ENCODE peak calls at places on chromosomes 3 and 15, in six cellular contexts. V is GM12878, G is ovary, R is suprapubic skin, P is HepG2, U is tibial nerve. J is an unnamed sample. For H3K4me1, the result is how much of the 10 kb centered on the place peaks cover.

GRCh38 chr3:139353920-139354556 is 10.2 kb downstream of the MRPS22 start:
- DNase-seq in V (no peak), G (no peak), R (no peak), P (peak), U (no peak), J (no peak)

GRCh38 chr3:63193647-63194046 is 84.5 kb upstream of the SYNPR start:
- DNase-seq in V (no peak), G (no peak), R (no peak), P (peak), U (no peak), J (no peak)

GRCh38 chr3:50264389-50264963 is 4.5 kb upstream of the SEMA3B start:
- DNase-seq in V (no peak), G (peak), R (peak), P (peak), U (peak), J (peak)

GRCh38 chr15:75673426-75674247 is 25.9 kb downstream of the SNX33 start:
- DNase-seq in V (no peak), G (peak), R (no peak), P (no peak), U (peak), J (peak)

GRCh38 chr3:56321892-56322291 is 146.4 kb downstream of the ERC2 start:
- DNase-seq in V (no peak), G (no peak), R (no peak), P (no peak), U (no peak), J (no peak)

GRCh38 chr15:85379403-85380131 is 836 bp upstream of the AKAP13 start:
- DNase-seq in V (no peak), G (no peak), R (no peak), P (no peak), U (no peak), J (peak)

GRCh38 chr3:134359121-134360010 is 14.9 kb downstream of the AMOTL2 start:
- DNase-seq in V (no peak), G (no peak), R (peak), P (no peak), U (no peak), J (no peak)

GRCh38 chr3:137792633-137793271 is 28.6 kb downstream of the SOX14 start:
- DNase-seq in V (no peak), G (peak), R (no peak), P (peak), U (no peak), J (no peak)

GRCh38 chr15:70323111-70323851 is 225.6 kb upstream of the TLE3 start:
- DNase-seq in V (no peak), G (peak), R (peak), P (no peak), U (peak), J (peak)

GRCh38 chr3:20573175-20573574 is 387.2 kb upstream of the SGO1 start:
- DNase-seq in V (no peak), G (no peak), R (no peak), P (no peak), U (no peak), J (no peak)

GRCh38 chr3:129665024-129665768 is 58.7 kb upstream of the PLXND1 start:
- DNase-seq in V (no peak), G (no peak), R (no peak), P (peak), U (no peak), J (no peak)

GRCh38 chr3:143585720-143586456 is 262.4 kb downstream of the SLC9A9 start:
- DNase-seq in V (peak), G (no peak), R (no peak), P (no peak), U (no peak), J (no peak)

GRCh38 chr15:38593523-38593922 is 28.9 kb upstream of the RASGRP1 start:
- DNase-seq in V (no peak), G (no peak), R (no peak), P (no peak), U (no peak), J (no peak)

GRCh38 chr3:11770477-11771381 is 76.0 kb downstream of the TAMM41 start:
- DNase-seq in V (peak), G (peak), R (peak), P (peak), U (peak), J (peak)

GRCh38 chr15:83698294-83698693 is 44.4 kb downstream of the ADAMTSL3 start:
- DNase-seq in V (no peak), G (no peak), R (no peak), P (no peak), U (no peak), J (peak)

GRCh38 chr15:75809986-75810750 is 33.1 kb upstream of the UBE2Q2 start:
- DNase-seq in V (no peak), G (no peak), R (no peak), P (peak), U (no peak), J (peak)

GRCh38 chr3:18807593-18807992 is 340.7 kb upstream of the KCNH8 start:
- DNase-seq in V (no peak), G (no peak), R (no peak), P (no peak), U (no peak), J (no peak)

GRCh38 chr3:9862391-9863235 is 17.4 kb downstream of the CIDEC start:
- DNase-seq in V (no peak), G (peak), R (peak), P (peak), U (peak), J (peak)

GRCh38 chr15:64137226-64137833 is 14.2 kb upstream of the SNX22 start:
- DNase-seq in V (no peak), G (no peak), R (no peak), P (no peak), U (no peak), J (no peak)

GRCh38 chr3:100970537-100970936 is 22.7 kb downstream of the ABI3BP start:
- DNase-seq in V (no peak), G (no peak), R (no peak), P (no peak), U (no peak), J (no peak)

GRCh38 chr3:128330301-128330845 is 136.3 kb downstream of the DNAJB8 start:
- DNase-seq in V (no peak), G (no peak), R (no peak), P (no peak), U (no peak), J (no peak)

GRCh38 chr3:61956236-61956635 is 394.9 kb downstream of the PTPRG start:
- DNase-seq in V (no peak), G (no peak), R (no peak), P (no peak), U (no peak), J (no peak)

GRCh38 chr3:102114264-102114979 is 265.1 kb downstream of the NFKBIZ start:
- DNase-seq in V (no peak), G (no peak), R (no peak), P (no peak), U (no peak), J (no peak)

GRCh38 chr15:68725736-68726135 is 95.0 kb downstream of the ANP32A start:
- DNase-seq in V (no peak), G (peak), R (no peak), P (no peak), U (no peak), J (peak)

GRCh38 chr3:8767667-8768363 is 1.6 kb downstream of the OXTR start:
- DNase-seq in V (no peak), G (no peak), R (no peak), P (peak), U (no peak), J (peak)

GRCh38 chr3:130725746-130726145 is 20.9 kb downstream of the PIK3R4 start:
- DNase-seq in V (no peak), G (no peak), R (no peak), P (no peak), U (no peak), J (no peak)

GRCh38 chr3:15268033-15268631 is 62.1 kb downstream of the CAPN7 start:
- DNase-seq in V (no peak), G (peak), R (peak), P (peak), U (peak), J (peak)

GRCh38 chr3:65376426-65376825 is 662.3 kb downstream of the MAGI1 start:
- DNase-seq in V (no peak), G (no peak), R (no peak), P (no peak), U (no peak), J (no peak)

GRCh38 chr3:170162052-170162451 is 19.5 kb downstream of the PHC3 start:
- DNase-seq in V (no peak), G (no peak), R (no peak), P (no peak), U (no peak), J (no peak)

GRCh38 chr3:170159933-170160332 is 21.6 kb downstream of the PHC3 start:
- DNase-seq in V (no peak), G (no peak), R (no peak), P (no peak), U (no peak), J (no peak)

GRCh38 chr3:170164720-170165119 is 16.8 kb downstream of the PHC3 start:
- DNase-seq in V (no peak), G (no peak), R (no peak), P (no peak), U (no peak), J (peak)

GRCh38 chr3:170163956-170164645 is 17.4 kb downstream of the PHC3 start:
- DNase-seq in V (no peak), G (no peak), R (no peak), P (no peak), U (no peak), J (no peak)

DNA sequence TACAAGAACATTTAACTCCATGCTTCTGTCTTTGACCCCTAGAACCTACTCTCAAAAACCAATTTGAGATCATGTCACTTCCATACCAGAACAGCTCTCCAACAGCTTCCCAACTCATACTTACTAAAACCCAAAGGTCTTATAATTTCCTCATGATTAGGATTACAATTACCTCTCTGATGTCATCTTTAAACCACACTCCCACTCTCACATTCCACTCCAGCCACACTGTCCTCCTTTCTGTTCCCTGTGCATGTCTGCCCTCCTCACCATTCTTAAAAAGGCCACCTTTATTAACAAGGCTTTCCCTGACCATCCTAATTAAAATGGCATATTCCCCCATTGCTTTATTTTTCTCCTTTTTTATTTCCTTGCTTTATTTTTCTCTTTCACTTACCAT is 18.9 kb downstream of the PHC3 start:
- DNase-seq in V (no peak), G (no peak), R (no peak), P (no peak), U (no peak), J (no peak)
- H3K4me1 ChIP-seq in V (under half), G (under half), R (under half), P (under half), U (under half), J (under half)

DNA sequence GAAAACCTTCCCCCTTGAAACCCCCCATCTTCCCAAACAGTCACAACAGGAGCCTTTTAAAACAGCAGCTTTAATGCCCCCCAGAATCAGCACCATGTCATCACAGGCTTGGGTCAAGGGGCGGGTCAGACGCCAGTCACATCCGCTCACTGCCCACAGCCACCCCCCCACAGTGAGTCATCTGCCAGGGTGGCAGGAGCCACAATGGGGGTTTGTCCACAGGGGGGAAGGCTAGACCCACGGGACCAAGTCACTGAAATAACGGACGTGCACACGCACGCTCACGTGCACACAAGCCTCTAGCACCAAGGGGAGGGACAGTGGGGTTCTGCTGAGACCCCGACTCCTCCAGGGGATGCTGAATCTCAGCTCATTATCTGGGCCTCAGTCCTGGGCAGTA is 441 bp upstream of the UCN2 start:
- DNase-seq in V (no peak), G (no peak), R (no peak), P (peak), U (peak), J (peak)
- TF ChIP-seq CTCF in V (no peak), G (no peak), R (no peak), P (peak), U (no peak), J (no peak)

GRCh38 chr3:49119439-49119838 is 1.2 kb downstream of the USP19 start:
- DNase-seq in V (no peak), G (no peak), R (no peak), P (no peak), U (no peak), J (no peak)

GRCh38 chr3:49121244-49121671 is 635 bp upstream of the USP19 start:
- DNase-seq in V (no peak), G (no peak), R (no peak), P (no peak), U (no peak), J (no peak)

GRCh38 chr3:49122022-49122421 is 1.4 kb upstream of the USP19 start:
- DNase-seq in V (no peak), G (no peak), R (no peak), P (no peak), U (no peak), J (no peak)

GRCh38 chr3:49120096-49120437 is 556 bp downstream of the USP19 start:
- DNase-seq in V (no peak), G (no peak), R (no peak), P (no peak), U (no peak), J (no peak)

DNA sequence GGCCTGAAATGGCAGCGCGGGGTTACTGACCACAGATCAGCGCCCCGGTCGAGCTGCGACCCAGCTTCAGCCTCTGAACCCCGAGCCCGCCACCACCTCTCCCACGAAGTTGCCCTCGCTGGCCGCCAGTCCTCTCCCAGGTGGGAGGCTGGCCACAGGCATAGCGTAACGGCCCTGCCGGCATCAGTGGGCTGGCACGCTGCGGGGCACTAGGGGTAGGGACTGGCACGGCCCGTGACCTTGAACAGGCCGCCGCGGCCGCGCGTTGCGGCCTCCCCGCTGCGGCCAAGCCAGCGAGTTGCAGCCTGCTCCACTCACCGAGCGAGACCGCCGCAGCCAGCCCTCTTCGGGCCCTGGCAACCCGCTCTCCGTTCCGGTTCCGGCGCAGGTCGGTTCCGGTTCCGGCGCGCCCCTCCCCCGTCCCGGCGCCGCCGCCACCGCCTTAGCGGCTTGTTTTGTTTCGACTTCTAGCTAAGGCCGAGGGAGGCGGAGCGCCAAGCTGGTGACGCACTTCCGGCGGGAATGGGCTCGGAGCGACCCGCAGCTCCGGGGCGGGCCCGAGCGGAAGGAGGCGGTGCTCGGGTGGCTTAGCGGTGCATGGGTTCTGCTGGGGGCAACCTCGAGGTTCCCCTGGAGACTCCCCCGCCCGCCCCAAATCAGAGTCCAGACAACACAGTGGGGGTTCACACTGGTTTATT is at the start of gene USP19:
- DNase-seq in V (peak), G (peak), R (peak), P (peak), U (peak), J (peak)
- TF ChIP-seq EP300 in V (no peak), G (no peak), R (no peak), P (peak), U (peak), J (no peak)

GRCh38 chr3:30155755-30156154 is 450.6 kb upstream of the TGFBR2 start:
- DNase-seq in V (no peak), G (no peak), R (no peak), P (no peak), U (no peak), J (no peak)

GRCh38 chr3:30156586-30157498 is 449.6 kb upstream of the TGFBR2 start:
- DNase-seq in V (no peak), G (no peak), R (no peak), P (peak), U (no peak), J (no peak)

DNA sequence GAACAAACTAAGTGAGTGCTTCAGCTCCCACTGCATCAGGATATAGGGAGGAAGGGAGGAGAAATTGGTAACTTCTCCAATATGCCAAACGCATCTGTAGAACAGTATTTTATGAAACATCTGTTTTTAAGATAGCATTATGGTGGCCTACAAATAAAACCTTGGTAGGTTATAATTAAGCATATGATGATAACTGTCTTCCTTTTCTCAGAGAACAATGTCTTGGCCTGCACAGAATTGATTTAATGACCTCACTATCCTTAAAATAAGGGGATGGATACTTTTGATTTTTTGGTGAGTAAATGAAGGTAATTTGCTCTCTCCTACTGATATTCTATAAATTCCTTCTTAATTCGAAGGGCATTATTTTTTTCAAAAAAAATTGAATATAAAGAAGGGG is 451.5 kb upstream of the TGFBR2 start:
- DNase-seq in V (no peak), G (no peak), R (no peak), P (no peak), U (no peak), J (no peak)
- H3K4me1 ChIP-seq in V (under half), G (under half), R (under half), P (under half), U (under half), J (under half)